ENCODE peak calls at places on chromosome 4, in five cellular contexts. T, W, H, U and G are unnamed samples.

GRCh38 chr4:120318447-120318846 is 251.8 kb upstream of the MAD2L1 start:
- DNase-seq in T (no peak), U (no peak), W (no peak), H (no peak), G (peak)

GRCh38 chr4:119139822-119140252 is 4.2 kb downstream of the MYOZ2 start:
- DNase-seq in U (no peak), H (no peak), T (no peak), W (no peak), G (no peak)

GRCh38 chr4:87469390-87469789 is 47.0 kb downstream of the NUDT9 start:
- DNase-seq in U (peak), H (no peak), T (no peak), W (no peak), G (no peak)

GRCh38 chr4:108965472-108966076 is 202.7 kb upstream of the ETNPPL start:
- DNase-seq in T (no peak), U (no peak), H (no peak), W (no peak), G (peak)

GRCh38 chr4:157713342-157713741 is 459.5 kb downstream of the GASK1B start:
- DNase-seq in T (no peak), W (no peak), U (no peak), H (no peak), G (no peak)

GRCh38 chr4:13182136-13182535 is 302.0 kb downstream of the RAB28 start:
- DNase-seq in H (no peak), W (no peak), U (peak), T (no peak), G (no peak)

GRCh38 chr4:19230906-19231305 is 1020.8 kb upstream of the SLIT2 start:
- DNase-seq in H (no peak), W (no peak), T (no peak), U (no peak), G (no peak)

GRCh38 chr4:126899382-126899801 is 733.4 kb upstream of the INTU start:
- DNase-seq in U (peak), T (no peak), H (no peak), W (peak), G (no peak)

GRCh38 chr4:10173039-10173753 is 56.6 kb upstream of the WDR1 start:
- DNase-seq in T (no peak), H (no peak), W (no peak), U (peak), G (no peak)

GRCh38 chr4:13988347-13989265 is 361.1 kb upstream of the BOD1L1 start:
- DNase-seq in T (no peak), W (no peak), H (peak), U (peak), G (peak)

GRCh38 chr4:36348403-36348938 is 67.1 kb downstream of the DTHD1 start:
- DNase-seq in W (no peak), H (no peak), U (no peak), T (peak), G (no peak)

GRCh38 chr4:186904104-186904503 is 180.4 kb upstream of the FAT1 start:
- DNase-seq in W (no peak), U (peak), H (no peak), T (no peak), G (no peak)

GRCh38 chr4:41081847-41082246 is 132.5 kb downstream of the APBB2 start:
- DNase-seq in W (no peak), U (no peak), T (no peak), H (no peak), G (no peak)

GRCh38 chr4:54897590-54897989 is 227.8 kb downstream of the KDR start:
- DNase-seq in H (no peak), W (no peak), U (peak), T (no peak), G (no peak)

GRCh38 chr4:56817840-56818491 is 3.5 kb downstream of the SPINK2 start:
- DNase-seq in W (no peak), T (peak), H (no peak), U (peak), G (no peak)

GRCh38 chr4:26273308-26273980 is 47.4 kb upstream of the RBPJ start:
- DNase-seq in W (no peak), U (no peak), T (no peak), H (no peak), G (peak)

GRCh38 chr4:90185416-90185815 is 58.2 kb downstream of the CCSER1 start:
- DNase-seq in H (no peak), T (no peak), U (no peak), W (no peak), G (no peak)

GRCh38 chr4:89563431-89563830 is 255.8 kb upstream of the GPRIN3 start:
- DNase-seq in T (no peak), W (no peak), U (no peak), H (no peak), G (no peak)

GRCh38 chr4:159071178-159071968 is 31.5 kb upstream of the RAPGEF2 start:
- DNase-seq in U (peak), H (no peak), T (no peak), W (no peak), G (no peak)

GRCh38 chr4:165692082-165692481 is 181.0 kb upstream of the TLL1 start:
- DNase-seq in H (no peak), U (peak), W (no peak), T (no peak), G (no peak)

GRCh38 chr4:184062769-184063168 is 154.9 kb downstream of the ENPP6 start:
- DNase-seq in H (no peak), U (no peak), T (no peak), W (no peak), G (no peak)

GRCh38 chr4:54539500-54540029 is 118.2 kb upstream of the KIT start:
- DNase-seq in H (peak), T (peak), W (peak), U (peak), G (no peak)

GRCh38 chr4:73021634-73022033 is 47.9 kb downstream of the COX18 start:
- DNase-seq in H (no peak), U (peak), W (no peak), T (peak), G (peak)

GRCh38 chr4:125315571-125316390 is 1.0 kb downstream of the FAT4 start:
- DNase-seq in U (peak), T (peak), H (peak), W (peak), G (peak)

GRCh38 chr4:138865765-138866164 is 149.8 kb upstream of the NOCT start:
- DNase-seq in U (no peak), H (no peak), T (no peak), W (no peak), G (no peak)

GRCh38 chr4:37244583-37245390 is at the start of gene NWD2:
- DNase-seq in T (peak), W (no peak), U (peak), H (no peak), G (no peak)

GRCh38 chr4:6416518-6417286 is 55.7 kb downstream of the PPP2R2C start:
- DNase-seq in U (no peak), H (peak), T (no peak), W (peak), G (no peak)

GRCh38 chr4:159504634-159505033 is 401.8 kb downstream of the RAPGEF2 start:
- DNase-seq in U (peak), T (no peak), W (no peak), H (no peak), G (no peak)

GRCh38 chr4:105399535-105400161 is 74.2 kb downstream of the PPA2 start:
- DNase-seq in T (no peak), H (no peak), W (no peak), U (peak), G (no peak)

GRCh38 chr4:153191795-153192363 is 12.4 kb upstream of the TRIM2 start:
- DNase-seq in T (no peak), H (no peak), W (no peak), U (no peak), G (no peak)

GRCh38 chr4:73593631-73594241 is 26.5 kb downstream of the RASSF6 start:
- DNase-seq in U (no peak), H (no peak), W (no peak), T (peak), G (peak)

GRCh38 chr4:110087116-110087708 is 111.2 kb downstream of the ELOVL6 start:
- DNase-seq in T (peak), H (no peak), U (peak), W (no peak), G (peak)

GRCh38 chr4:104743141-104743748 is 248.6 kb upstream of the CXXC4 start:
- DNase-seq in T (no peak), U (no peak), W (no peak), H (no peak), G (no peak)

GRCh38 chr4:102404551-102404969 is 59.3 kb upstream of the SLC39A8 start:
- DNase-seq in U (no peak), H (no peak), W (no peak), T (no peak), G (no peak)

GRCh38 chr4:185597532-185598188 is 62.4 kb upstream of the PDLIM3 start:
- DNase-seq in U (peak), H (peak), W (peak), T (peak), G (peak)

GRCh38 chr4:10608501-10609219 is 75.9 kb downstream of the CLNK start:
- DNase-seq in W (no peak), T (no peak), U (peak), H (no peak), G (no peak)

GRCh38 chr4:27149541-27150212 is 289.0 kb downstream of the STIM2 start:
- DNase-seq in T (no peak), W (no peak), H (no peak), U (peak), G (no peak)

GRCh38 chr4:156816356-156816755 is 155.2 kb downstream of the PDGFC start:
- DNase-seq in H (no peak), U (no peak), W (no peak), T (no peak), G (no peak)

GRCh38 chr4:684611-685010 is 4.3 kb downstream of the SLC49A3 start:
- DNase-seq in T (peak), U (no peak), H (no peak), W (no peak), G (no peak)

GRCh38 chr4:80492761-80493160 is 157.2 kb downstream of the CFAP299 start:
- DNase-seq in T (peak), W (no peak), U (no peak), H (no peak), G (no peak)